ENCODE peak calls at places on chromosomes 5 and 9, in seven cellular contexts. G, Y, A, H, C, Z and F are unnamed samples.

GRCh38 chr9:103304797-103305196 is 309.7 kb downstream of the CYLC2 start:
- DNase-seq in G (no peak), Y (no peak), A (no peak), H (no peak), C (no peak), Z (no peak), F (no peak)

GRCh38 chr9:94804917-94805544 is 78.5 kb downstream of the AOPEP start:
- DNase-seq in G (no peak), Y (no peak), A (no peak), H (no peak), C (no peak), Z (no peak), F (no peak)

GRCh38 chr5:160619381-160619780 is 197.7 kb downstream of the PTTG1 start:
- DNase-seq in G (no peak), Y (no peak), A (no peak), H (no peak), C (no peak), Z (no peak), F (no peak)

GRCh38 chr5:143174714-143175398 is 228.6 kb downstream of the NR3C1 start:
- DNase-seq in G (no peak), Y (no peak), A (no peak), H (no peak), C (no peak), Z (no peak), F (no peak)

GRCh38 chr9:92706218-92706940 is 36.4 kb upstream of the IPPK start:
- DNase-seq in G (no peak), Y (no peak), A (no peak), H (peak; percentile 65), C (peak; percentile 33), Z (no peak), F (no peak)

GRCh38 chr5:34849253-34849652 is 10.3 kb downstream of the TTC23L start:
- DNase-seq in G (no peak), Y (no peak), A (no peak), H (no peak), C (peak; percentile 43), Z (no peak), F (no peak)

GRCh38 chr9:126448136-126448535 is 121.5 kb downstream of the MVB12B start:
- DNase-seq in G (no peak), Y (no peak), A (no peak), H (no peak), C (no peak), Z (no peak), F (peak; percentile 22)

GRCh38 chr5:27020965-27021364 is 17.4 kb downstream of the CDH9 start:
- DNase-seq in G (no peak), Y (no peak), A (peak; percentile 20), H (no peak), C (peak; percentile 34), Z (no peak), F (no peak)

GRCh38 chr5:56101180-56101579 is 106.4 kb upstream of the IL6ST start:
- DNase-seq in G (no peak), Y (no peak), A (no peak), H (no peak), C (no peak), Z (no peak), F (no peak)

GRCh38 chr5:72178910-72179815 is 71.9 kb downstream of the MAP1B start:
- DNase-seq in G (no peak), Y (no peak), A (peak; percentile 83), H (no peak), C (peak; percentile 89), Z (peak; percentile 65), F (peak; percentile 91)

GRCh38 chr5:42015254-42015653 is 90.2 kb downstream of the FBXO4 start:
- DNase-seq in G (no peak), Y (no peak), A (no peak), H (no peak), C (no peak), Z (no peak), F (no peak)

GRCh38 chr5:36599986-36600779 is 6.2 kb upstream of the SLC1A3 start:
- DNase-seq in G (no peak), Y (no peak), A (peak; percentile 96), H (no peak), C (peak; percentile 96), Z (no peak), F (no peak)

GRCh38 chr9:73081979-73082657 is 69.5 kb upstream of the ANXA1 start:
- DNase-seq in G (no peak), Y (no peak), A (peak; percentile 31), H (no peak), C (peak; percentile 67), Z (peak; percentile 19), F (no peak)

GRCh38 chr5:102625446-102625845 is 126.6 kb upstream of the SLCO6A1 start:
- DNase-seq in G (no peak), Y (no peak), A (no peak), H (no peak), C (no peak), Z (no peak), F (no peak)

GRCh38 chr5:54860321-54860720 is 125.1 kb downstream of the ESM1 start:
- DNase-seq in G (no peak), Y (no peak), A (no peak), H (no peak), C (peak; percentile 61), Z (no peak), F (no peak)

GRCh38 chr9:445033-445432 is 230.4 kb downstream of the DOCK8 start:
- DNase-seq in G (no peak), Y (no peak), A (no peak), H (no peak), C (peak; percentile 53), Z (peak; percentile 41), F (no peak)

GRCh38 chr9:128979111-128979510 is 31.6 kb downstream of the NUP188 start:
- DNase-seq in G (no peak), Y (no peak), A (no peak), H (no peak), C (peak; percentile 29), Z (no peak), F (no peak)

GRCh38 chr9:20048985-20049384 is 260.1 kb upstream of the SLC24A2 start:
- DNase-seq in G (no peak), Y (no peak), A (no peak), H (no peak), C (no peak), Z (no peak), F (no peak)

GRCh38 chr9:137160716-137161557 is 8.9 kb downstream of the LRRC26 start:
- DNase-seq in G (no peak), Y (no peak), A (no peak), H (no peak), C (no peak), Z (no peak), F (no peak)

GRCh38 chr5:108910627-108911026 is 162.9 kb downstream of the FER start:
- DNase-seq in G (no peak), Y (no peak), A (no peak), H (no peak), C (no peak), Z (no peak), F (no peak)

GRCh38 chr5:115184780-115185179 is 15.1 kb upstream of the TRIM36 start:
- DNase-seq in G (no peak), Y (no peak), A (no peak), H (no peak), C (peak; percentile 18), Z (no peak), F (no peak)

GRCh38 chr9:105359899-105360298 is 87.9 kb upstream of the FSD1L start:
- DNase-seq in G (no peak), Y (no peak), A (no peak), H (no peak), C (peak; percentile 43), Z (no peak), F (no peak)

GRCh38 chr5:132677191-132677590 is 3.4 kb downstream of the IL4 start:
- DNase-seq in G (no peak), Y (peak; percentile 27), A (peak; percentile 71), H (no peak), C (peak; percentile 88), Z (peak; percentile 57), F (peak; percentile 92)

GRCh38 chr5:76689321-76690026 is 26.5 kb upstream of the F2R start:
- DNase-seq in G (no peak), Y (no peak), A (peak; percentile 93), H (no peak), C (peak; percentile 96), Z (no peak), F (no peak)

GRCh38 chr9:34428325-34428958 is 29.9 kb downstream of the FAM219A start:
- DNase-seq in G (no peak), Y (no peak), A (no peak), H (no peak), C (no peak), Z (peak; percentile 15), F (no peak)

GRCh38 chr5:149317281-149318048 is 27.8 kb upstream of the GRPEL2 start:
- DNase-seq in G (peak; percentile 30), Y (no peak), A (no peak), H (no peak), C (peak; percentile 58), Z (no peak), F (no peak)

GRCh38 chr5:179780343-179780742 is 13.4 kb upstream of the LTC4S start:
- DNase-seq in G (no peak), Y (no peak), A (no peak), H (no peak), C (no peak), Z (no peak), F (no peak)